ENCODE peak calls at places on chromosomes 3 and 15, in seven cellular contexts. T, S, H, V, D, Y and K are unnamed samples.

GRCh38 chr3:155631323-155632019 is 113.4 kb downstream of the PLCH1 start:
- DNase-seq in H (no peak), S (no peak), T (peak; percentile 32), D (no peak), V (no peak), Y (no peak), K (no peak)

GRCh38 chr3:62923092-62923491 is 47.9 kb upstream of the CADPS start:
- DNase-seq in H (no peak), T (no peak), V (no peak), D (no peak), S (no peak), Y (no peak), K (no peak)

GRCh38 chr3:196546537-196546936 is 21.8 kb downstream of the WDR53 start:
- DNase-seq in D (no peak), H (no peak), T (no peak), V (no peak), S (no peak), Y (no peak), K (no peak)

GRCh38 chr3:15287565-15288330 is 44.6 kb downstream of the SH3BP5 start:
- DNase-seq in S (no peak), V (no peak), D (no peak), H (no peak), T (no peak), Y (no peak), K (no peak)

GRCh38 chr15:41942886-41943285 is 29.5 kb downstream of the EHD4 start:
- DNase-seq in D (no peak), T (no peak), Y (no peak), H (no peak), V (no peak), S (no peak), K (no peak)

GRCh38 chr15:44794072-44794471 is 57.7 kb downstream of the TRIM69 start:
- DNase-seq in H (no peak), S (no peak), V (no peak), T (no peak), Y (no peak), D (no peak), K (no peak)

GRCh38 chr15:25052191-25052999 is 97.6 kb downstream of the SNRPN start:
- DNase-seq in S (no peak), D (no peak), V (no peak), T (no peak), Y (no peak), H (no peak), K (no peak)

GRCh38 chr15:99414755-99415731 is 150.7 kb upstream of the MEF2A start:
- DNase-seq in Y (no peak), D (no peak), S (no peak), T (peak; percentile 85), H (no peak), V (no peak), K (no peak)

GRCh38 chr15:59294574-59294960 is 78.1 kb downstream of the MYO1E start:
- DNase-seq in T (peak; percentile 91), H (no peak), V (no peak), Y (no peak), S (no peak), D (no peak), K (no peak)

GRCh38 chr15:80152896-80153876 is at the start of gene FAH:
- DNase-seq in T (peak; percentile 61), Y (peak; percentile 23), V (no peak), H (peak; percentile 18), D (no peak), S (no peak), K (peak; percentile 66)

GRCh38 chr15:78077860-78078187 is 313 bp upstream of the TBC1D2B start:
- DNase-seq in V (no peak), S (no peak), H (no peak), D (no peak), Y (no peak), T (no peak), K (no peak)

GRCh38 chr3:129690406-129690805 is 83.9 kb upstream of the PLXND1 start:
- DNase-seq in Y (peak; percentile 18), T (peak; percentile 36), S (no peak), H (no peak), D (no peak), V (peak; percentile 68), K (peak; percentile 66)

GRCh38 chr3:126752303-126753190 is 48.5 kb downstream of the CHCHD6 start:
- DNase-seq in V (peak; percentile 87), Y (peak; percentile 50), H (peak; percentile 30), S (peak; percentile 30), D (peak; percentile 88), T (peak; percentile 41), K (peak; percentile 61)

GRCh38 chr15:47179988-47180387 is 537.3 kb upstream of the SEMA6D start:
- DNase-seq in T (no peak), V (no peak), Y (no peak), H (no peak), D (no peak), S (no peak), K (no peak)

GRCh38 chr15:74542192-74543042 is 1.4 kb downstream of the ARID3B start:
- DNase-seq in S (no peak), D (no peak), H (no peak), Y (no peak), V (no peak), T (no peak), K (no peak)

GRCh38 chr3:183330881-183331280 is 77.8 kb downstream of the B3GNT5 start:
- DNase-seq in S (no peak), D (no peak), T (no peak), V (no peak), Y (no peak), H (no peak), K (no peak)